ENCODE peak calls at places on chromosomes 5 and 9, in eight cellular contexts. Y is GM23338; R is GM18507; B is effector CD4-positive, alpha-beta T cell; J is mesendoderm; Q is left ventricle myocardium inferior; N is RPMI8226; X is NCI-H774. Z is an unnamed sample.

GRCh38 chr5:179817071-179817840 is 3.4 kb upstream of the SQSTM1 start:
- DNase-seq in Y (peak; percentile 58), X (no peak), Q (no peak), B (no peak), R (no peak), N (no peak), J (no peak), Z (no peak)

GRCh38 chr9:96034553-96035122 is 159.1 kb downstream of the ERCC6L2 start:
- DNase-seq in Y (no peak), N (no peak), X (no peak), Q (no peak), J (no peak), R (no peak), B (no peak), Z (no peak)

GRCh38 chr5:143636951-143637528 is 174.9 kb upstream of the HMHB1 start:
- DNase-seq in Q (no peak), N (no peak), J (no peak), R (no peak), X (no peak), B (no peak), Y (no peak), Z (no peak)

GRCh38 chr9:99040254-99040653 is 64.7 kb upstream of the TGFBR1 start:
- DNase-seq in R (no peak), J (no peak), B (no peak), Q (no peak), N (no peak), X (no peak), Y (no peak), Z (no peak)

GRCh38 chr9:77582572-77583365 is 65.4 kb downstream of the GNA14 start:
- DNase-seq in J (peak; percentile 61), Y (no peak), N (no peak), B (no peak), X (no peak), Q (no peak), R (no peak), Z (no peak)

GRCh38 chr5:39948867-39949468 is 524.2 kb upstream of the DAB2 start:
- DNase-seq in Y (peak; percentile 85), Q (no peak), N (peak; percentile 74), X (peak; percentile 61), J (peak; percentile 71), R (peak; percentile 20), B (peak; percentile 58), Z (peak; percentile 50)

GRCh38 chr9:133371261-133371711 is 4.6 kb downstream of the SURF4 start:
- DNase-seq in X (no peak), B (peak; percentile 59), J (no peak), Q (no peak), R (no peak), N (no peak), Y (no peak), Z (no peak)

GRCh38 chr9:96554801-96555566 is 64.7 kb downstream of the CDC14B start:
- DNase-seq in Y (no peak), J (no peak), B (no peak), X (no peak), N (no peak), Q (no peak), R (no peak), Z (no peak)

GRCh38 chr9:124285903-124286291 is 28.1 kb downstream of the NEK6 start:
- DNase-seq in B (no peak), R (peak; percentile 61), Y (no peak), J (no peak), X (no peak), Q (peak; percentile 60), N (peak; percentile 78), Z (no peak)

GRCh38 chr9:136697821-136698526 is 10.7 kb upstream of the AGPAT2 start:
- DNase-seq in B (no peak), X (no peak), R (no peak), J (no peak), N (no peak), Y (no peak), Q (no peak), Z (no peak)

GRCh38 chr5:79448336-79448735 is 65.6 kb downstream of the HOMER1 start:
- DNase-seq in J (peak; percentile 42), B (no peak), Q (no peak), R (no peak), Y (no peak), X (no peak), N (no peak), Z (no peak)

GRCh38 chr5:32095261-32095671 is 78.9 kb downstream of the GOLPH3 start:
- DNase-seq in J (no peak), B (no peak), N (no peak), X (no peak), R (no peak), Y (no peak), Q (no peak), Z (no peak)

GRCh38 chr5:167634432-167634831 is 657.0 kb upstream of the WWC1 start:
- DNase-seq in X (no peak), R (no peak), N (no peak), J (no peak), Y (no peak), B (no peak), Q (no peak), Z (peak; percentile 52)

GRCh38 chr9:114140850-114141249 is 14.5 kb upstream of the COL27A1 start:
- DNase-seq in N (no peak), R (no peak), Q (no peak), B (no peak), J (no peak), Y (no peak), X (no peak), Z (no peak)

GRCh38 chr5:108747111-108748009 is at the start of gene FER:
- DNase-seq in J (peak; percentile 54), Y (no peak), N (no peak), Q (no peak), B (peak; percentile 43), X (no peak), R (no peak), Z (peak; percentile 94)